ENCODE peak calls at places on chromosomes 7 and 10, in five cellular contexts. D is HEK293T; H is adipocyte; N is CD4-positive, alpha-beta T cell; J is left cardiac atrium. Y is an unnamed sample.

GRCh38 chr10:94123253-94123995 is 129.7 kb downstream of the PLCE1 start:
- DNase-seq in D (no peak), H (peak), N (no peak), J (no peak), Y (peak)

GRCh38 chr10:69869291-69869841 is 67.7 kb downstream of the COL13A1 start:
- DNase-seq in D (no peak), H (peak), N (no peak), J (peak), Y (peak)

GRCh38 chr10:11225935-11226334 is 208.3 kb downstream of the CELF2 start:
- DNase-seq in D (no peak), H (no peak), N (peak), J (peak), Y (peak)

GRCh38 chr10:84523509-84523908 is 195.1 kb downstream of the CCSER2 start:
- DNase-seq in D (no peak), H (no peak), N (no peak), J (no peak), Y (peak)

GRCh38 chr10:102988404-102989314 is 70.6 kb downstream of the CNNM2 start:
- DNase-seq in D (no peak), H (peak), N (no peak), J (no peak), Y (no peak)

GRCh38 chr10:69741671-69742355 is 59.9 kb upstream of the COL13A1 start:
- DNase-seq in D (no peak), H (no peak), N (no peak), J (no peak), Y (no peak)

GRCh38 chr7:157709531-157710251 is 372.9 kb downstream of the DNAJB6 start:
- DNase-seq in D (no peak), H (no peak), N (no peak), J (no peak), Y (no peak)

GRCh38 chr7:126079151-126079550 is 1149.5 kb upstream of the POT1 start:
- DNase-seq in D (no peak), H (no peak), N (no peak), J (no peak), Y (no peak)

GRCh38 chr7:140723574-140723973 is 27.1 kb downstream of the NDUFB2 start:
- DNase-seq in D (no peak), H (no peak), N (no peak), J (no peak), Y (no peak)

GRCh38 chr10:7193369-7193768 is 217.5 kb downstream of the SFMBT2 start:
- DNase-seq in D (no peak), H (no peak), N (no peak), J (no peak), Y (no peak)

GRCh38 chr10:1556496-1556895 is 180.8 kb downstream of the ADARB2 start:
- DNase-seq in D (no peak), H (no peak), N (no peak), J (no peak), Y (no peak)

GRCh38 chr10:14476641-14477407 is 146.1 kb upstream of the FRMD4A start:
- DNase-seq in D (no peak), H (peak), N (no peak), J (no peak), Y (peak)

GRCh38 chr7:135919071-135919841 is 57.9 kb downstream of the MTPN start:
- DNase-seq in D (no peak), H (no peak), N (no peak), J (no peak), Y (no peak)

GRCh38 chr10:124768791-124769190 is 22.9 kb downstream of the EEF1AKMT2 start:
- DNase-seq in D (no peak), H (no peak), N (no peak), J (no peak), Y (no peak)

GRCh38 chr7:112892263-112892662 is 102.1 kb upstream of the TMEM168 start:
- DNase-seq in D (no peak), H (peak), N (no peak), J (no peak), Y (peak)

GRCh38 chr10:29946953-29947700 is 112.3 kb downstream of the JCAD start:
- DNase-seq in D (no peak), H (peak), N (no peak), J (peak), Y (peak)

GRCh38 chr10:34343764-34344163 is 471.3 kb downstream of the PARD3 start:
- DNase-seq in D (no peak), H (peak), N (no peak), J (no peak), Y (no peak)

GRCh38 chr7:141651417-141651816 is 50.5 kb downstream of the DENND11 start:
- DNase-seq in D (no peak), H (no peak), N (no peak), J (no peak), Y (no peak)

GRCh38 chr7:167087-167855 is 25.1 kb upstream of the FAM20C start:
- DNase-seq in D (no peak), H (no peak), N (no peak), J (peak), Y (no peak)

Y was measured in kidney tubule cell.